ENCODE peak calls at places on chromosome 1, in six cellular contexts. O is heart right ventricle, S is WTC11, N is mammary epithelial cell, Z is A549, A is SK-N-SH. T is an unnamed sample.

GRCh38 chr1:88684482-88685238 is 587 bp downstream of the PKN2 start:
- DNase-seq in O (peak), S (peak), N (peak), Z (peak), A (peak), T (peak)

GRCh38 chr1:176111835-176112234 is 95.3 kb downstream of the COP1 start:
- DNase-seq in O (no peak), S (no peak), N (peak), Z (peak), A (no peak), T (no peak)

GRCh38 chr1:11406845-11407244 is 72.1 kb upstream of the DISP3 start:
- DNase-seq in O (no peak), S (no peak), N (no peak), Z (no peak), A (no peak), T (no peak)

GRCh38 chr1:213231795-213232231 is 180.8 kb downstream of the RPS6KC1 start:
- DNase-seq in O (no peak), S (peak), N (no peak), Z (peak), A (peak), T (no peak)

GRCh38 chr1:193058529-193059281 is 455 bp downstream of the UCHL5 start:
- DNase-seq in O (peak), S (peak), N (peak), Z (peak), A (peak), T (peak)

GRCh38 chr1:21220815-21221214 is 44.1 kb upstream of the EIF4G3 start:
- DNase-seq in O (no peak), S (no peak), N (no peak), Z (no peak), A (peak), T (no peak)

GRCh38 chr1:214078950-214079349 is 91.2 kb downstream of the PROX1 start:
- DNase-seq in O (no peak), S (no peak), N (no peak), Z (no peak), A (no peak), T (no peak)

GRCh38 chr1:185681034-185681633 is 53.1 kb upstream of the HMCN1 start:
- DNase-seq in O (peak), S (no peak), N (peak), Z (peak), A (peak), T (peak)

GRCh38 chr1:203926025-203926540 is 64.7 kb downstream of the SNRPE start:
- DNase-seq in O (no peak), S (no peak), N (peak), Z (peak), A (no peak), T (no peak)

GRCh38 chr1:155177192-155177917 is 3.7 kb downstream of the TRIM46 start:
- DNase-seq in O (no peak), S (no peak), N (no peak), Z (no peak), A (peak), T (no peak)

GRCh38 chr1:211952299-211952698 is 83.1 kb downstream of the INTS7 start:
- DNase-seq in O (no peak), S (no peak), N (no peak), Z (no peak), A (no peak), T (no peak)

GRCh38 chr1:24878775-24879742 is 51.0 kb downstream of the RUNX3 start:
- DNase-seq in O (no peak), S (no peak), N (no peak), Z (no peak), A (no peak), T (no peak)

GRCh38 chr1:161402446-161402845 is 34.8 kb upstream of the CFAP126 start:
- DNase-seq in O (no peak), S (no peak), N (no peak), Z (no peak), A (no peak), T (no peak)

GRCh38 chr1:150963535-150964489 is 10.8 kb downstream of the CERS2 start:
- DNase-seq in O (no peak), S (no peak), N (no peak), Z (no peak), A (no peak), T (no peak)

GRCh38 chr1:64933296-64934070 is 32.9 kb downstream of the JAK1 start:
- DNase-seq in O (peak), S (no peak), N (peak), Z (peak), A (no peak), T (no peak)

GRCh38 chr1:51690285-51690961 is 73.5 kb downstream of the OSBPL9 start:
- DNase-seq in O (no peak), S (no peak), N (peak), Z (peak), A (no peak), T (peak)

GRCh38 chr1:40784141-40784770 is 669 bp downstream of the KCNQ4 start:
- DNase-seq in O (no peak), S (peak), N (no peak), Z (no peak), A (peak), T (no peak)

GRCh38 chr1:230270940-230271325 is 155.2 kb downstream of the PGBD5 start:
- DNase-seq in O (no peak), S (no peak), N (no peak), Z (no peak), A (peak), T (no peak)

GRCh38 chr1:9345471-9345870 is 52.8 kb downstream of the SPSB1 start:
- DNase-seq in O (no peak), S (no peak), N (no peak), Z (no peak), A (no peak), T (no peak)

GRCh38 chr1:216665381-216665780 is 57.8 kb downstream of the ESRRG start:
- DNase-seq in O (no peak), S (no peak), N (peak), Z (no peak), A (no peak), T (no peak)

GRCh38 chr1:91883470-91883869 is 2.5 kb downstream of the TGFBR3 start:
- DNase-seq in O (no peak), S (no peak), N (no peak), Z (peak), A (peak), T (no peak)

GRCh38 chr1:152752225-152752624 is 5.6 kb upstream of the KPRP start:
- DNase-seq in O (no peak), S (no peak), N (peak), Z (peak), A (no peak), T (no peak)

GRCh38 chr1:182631954-182632353 is 27.8 kb upstream of the RGS16 start:
- DNase-seq in O (no peak), S (no peak), N (no peak), Z (no peak), A (no peak), T (no peak)

DNA sequence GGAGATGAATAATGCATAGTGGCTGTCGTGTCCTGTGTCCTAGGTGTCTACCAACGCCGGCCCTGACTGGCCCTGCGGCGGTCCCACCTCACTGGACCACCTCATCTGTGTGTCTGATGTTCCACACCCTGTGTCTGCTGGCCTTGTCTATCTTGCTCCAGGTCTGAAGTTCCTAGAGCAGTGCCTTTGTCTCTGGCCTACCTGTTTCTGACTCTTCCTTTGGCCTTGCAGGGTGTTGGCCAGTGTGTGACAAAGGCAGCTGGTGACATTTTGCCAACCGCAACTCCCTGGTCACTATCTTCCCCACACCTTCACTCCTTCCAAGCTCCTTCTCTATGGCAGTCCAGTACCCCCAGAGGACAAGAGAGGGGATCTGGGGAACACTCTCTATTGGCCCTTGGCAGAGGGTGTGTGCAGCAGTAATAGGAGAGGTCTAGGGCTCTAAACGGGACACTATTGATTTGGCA is 1.4 kb upstream of the AHDC1 start:
- DNase-seq in O (no peak), S (no peak), N (no peak), Z (no peak), A (no peak), T (no peak)
- TF ChIP-seq CTCF in O (no peak), S (no peak), N (no peak), Z (no peak), A (no peak), T (no peak)

GRCh38 chr1:94329986-94330385 is 88.2 kb upstream of the ABCD3 start:
- DNase-seq in O (peak), S (no peak), N (no peak), Z (peak), A (no peak), T (peak)
- TF ChIP-seq CTCF in O (peak), S (no peak), N (peak), Z (peak), A (peak), T (no peak)

DNA sequence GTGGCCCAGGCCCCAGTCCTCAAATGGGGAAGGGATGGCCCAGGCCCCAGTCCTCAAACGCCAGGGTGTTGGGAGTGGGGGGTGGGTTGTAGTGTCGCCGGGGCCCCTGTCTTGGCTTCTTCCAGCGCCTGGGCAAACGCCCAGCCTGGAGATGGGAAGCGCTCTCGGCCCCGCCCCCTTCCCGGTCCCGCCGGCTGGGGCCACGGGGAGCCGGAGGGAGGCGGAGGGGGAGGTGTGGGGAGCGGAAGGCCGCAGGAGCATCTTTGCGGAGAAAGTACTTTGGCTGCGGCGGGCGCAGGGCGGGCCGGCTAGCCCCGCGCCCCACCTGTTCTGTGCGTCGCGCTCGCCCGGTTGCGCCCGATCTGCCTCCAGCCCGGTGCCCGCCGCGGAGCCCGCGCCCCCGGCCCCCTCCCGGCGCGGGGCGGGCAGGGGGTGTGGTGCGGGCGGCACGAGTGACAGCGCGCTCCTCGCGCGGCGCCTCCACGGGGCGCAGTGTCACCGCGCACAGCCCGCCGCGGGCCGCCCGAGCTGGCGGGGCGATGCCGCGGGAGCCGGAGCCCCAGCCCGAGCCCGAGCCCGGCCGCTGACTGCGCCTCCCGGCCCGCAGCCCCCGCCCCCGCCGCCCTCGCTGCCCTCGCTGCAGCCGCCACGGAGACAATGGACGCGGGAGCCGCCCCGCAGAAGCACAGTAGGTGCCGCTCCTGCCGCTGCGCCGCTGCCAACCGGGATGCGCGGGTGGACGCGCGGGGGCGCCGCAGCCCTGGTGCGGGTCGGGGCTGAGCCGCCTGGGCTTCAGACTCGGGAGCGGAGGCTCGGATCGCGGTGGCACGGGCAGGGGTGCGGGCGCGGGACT is 31.1 kb upstream of the PEX10 start:
- DNase-seq in O (no peak), S (peak), N (no peak), Z (no peak), A (peak), T (no peak)
- TF ChIP-seq CTCF in O (peak), S (no peak), N (no peak), Z (peak), A (no peak), T (no peak)

GRCh38 chr1:30876451-30877204 is 31.9 kb downstream of the SDC3 start:
- DNase-seq in O (no peak), S (no peak), N (no peak), Z (no peak), A (no peak), T (no peak)
- TF ChIP-seq CTCF in O (no peak), S (no peak), N (no peak), Z (no peak), A (no peak), T (no peak)

DNA sequence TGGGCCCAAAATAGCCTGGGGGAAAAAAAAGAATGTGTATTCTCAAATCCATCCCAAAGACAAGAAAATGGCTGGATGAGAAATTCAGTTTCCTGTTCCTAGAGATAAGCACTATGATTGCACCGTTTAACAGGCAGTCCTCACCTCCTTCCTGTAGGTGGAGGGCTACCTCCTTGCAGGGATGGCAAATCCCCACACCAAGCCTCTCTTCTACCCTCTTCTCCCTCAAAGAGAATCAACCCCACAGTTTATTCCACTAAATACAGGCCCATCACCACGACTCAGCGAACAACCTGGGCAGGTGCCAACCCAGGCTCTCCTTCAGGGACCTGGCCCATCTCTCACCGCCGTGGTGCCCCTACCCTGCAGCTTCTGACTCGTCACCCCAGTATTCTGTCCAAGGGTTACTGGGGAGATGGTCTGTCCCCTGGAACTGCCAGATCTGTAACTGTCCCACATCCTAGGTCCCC is 3.4 kb upstream of the CHD5 start:
- DNase-seq in O (no peak), S (no peak), N (no peak), Z (peak), A (peak), T (no peak)
- TF ChIP-seq CTCF in O (no peak), S (no peak), N (no peak), Z (no peak), A (peak), T (no peak)

GRCh38 chr1:242209063-242209462 is 210.2 kb upstream of the MAP1LC3C start:
- DNase-seq in O (no peak), S (no peak), N (no peak), Z (no peak), A (no peak), T (no peak)

GRCh38 chr1:242205622-242206489 is 207.0 kb upstream of the MAP1LC3C start:
- DNase-seq in O (no peak), S (no peak), N (peak), Z (no peak), A (no peak), T (no peak)

GRCh38 chr1:242208021-242208420 is 209.1 kb upstream of the MAP1LC3C start:
- DNase-seq in O (no peak), S (no peak), N (peak), Z (no peak), A (no peak), T (no peak)

GRCh38 chr1:242203290-242203689 is 204.4 kb upstream of the MAP1LC3C start:
- DNase-seq in O (no peak), S (no peak), N (no peak), Z (no peak), A (no peak), T (no peak)

DNA sequence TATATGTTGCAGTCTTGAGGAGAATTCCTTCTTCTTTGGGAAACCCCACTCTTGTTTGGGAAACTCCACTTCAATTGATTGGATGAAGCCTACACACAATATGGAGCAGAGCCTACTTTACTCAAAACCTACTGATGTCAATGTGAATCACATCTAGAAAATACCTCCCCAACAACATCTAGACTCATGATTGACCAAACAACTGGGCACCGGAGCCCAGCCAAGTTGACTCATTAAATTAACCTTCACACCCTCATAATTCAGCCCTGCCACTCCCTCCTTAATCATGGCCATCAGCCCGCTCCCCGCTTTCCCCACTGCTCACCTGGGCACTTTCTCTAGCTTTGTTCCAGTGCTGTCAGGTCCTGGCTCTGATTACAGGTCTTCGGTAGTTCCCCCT is 208.1 kb upstream of the MAP1LC3C start:
- DNase-seq in O (no peak), S (no peak), N (peak), Z (no peak), A (no peak), T (peak)
- TF ChIP-seq CTCF in O (no peak), S (no peak), N (no peak), Z (no peak), A (no peak), T (no peak)

DNA sequence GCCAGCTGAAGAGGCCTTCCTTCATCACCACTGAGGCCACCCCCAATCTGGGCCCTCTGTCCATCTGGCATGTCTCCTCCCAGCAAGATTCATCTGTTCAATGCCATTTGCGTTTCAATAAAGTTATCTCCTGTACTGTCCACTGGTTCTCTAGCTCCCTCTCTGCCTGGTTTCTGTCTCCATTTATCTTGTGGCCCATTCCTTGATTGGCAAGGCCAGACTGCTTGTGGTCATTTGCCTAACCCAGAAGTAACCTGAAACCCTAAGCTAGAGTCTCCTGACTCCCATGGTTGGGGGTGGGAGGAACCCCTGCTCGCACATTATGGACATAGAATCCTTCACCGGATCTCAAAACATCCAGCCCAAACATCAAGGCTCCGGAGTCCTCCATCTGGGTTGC is 2.1 kb upstream of the IPO9 start:
- DNase-seq in O (no peak), S (no peak), N (peak), Z (no peak), A (no peak), T (no peak)
- TF ChIP-seq CTCF in O (no peak), S (no peak), N (no peak), Z (no peak), A (peak), T (no peak)

DNA sequence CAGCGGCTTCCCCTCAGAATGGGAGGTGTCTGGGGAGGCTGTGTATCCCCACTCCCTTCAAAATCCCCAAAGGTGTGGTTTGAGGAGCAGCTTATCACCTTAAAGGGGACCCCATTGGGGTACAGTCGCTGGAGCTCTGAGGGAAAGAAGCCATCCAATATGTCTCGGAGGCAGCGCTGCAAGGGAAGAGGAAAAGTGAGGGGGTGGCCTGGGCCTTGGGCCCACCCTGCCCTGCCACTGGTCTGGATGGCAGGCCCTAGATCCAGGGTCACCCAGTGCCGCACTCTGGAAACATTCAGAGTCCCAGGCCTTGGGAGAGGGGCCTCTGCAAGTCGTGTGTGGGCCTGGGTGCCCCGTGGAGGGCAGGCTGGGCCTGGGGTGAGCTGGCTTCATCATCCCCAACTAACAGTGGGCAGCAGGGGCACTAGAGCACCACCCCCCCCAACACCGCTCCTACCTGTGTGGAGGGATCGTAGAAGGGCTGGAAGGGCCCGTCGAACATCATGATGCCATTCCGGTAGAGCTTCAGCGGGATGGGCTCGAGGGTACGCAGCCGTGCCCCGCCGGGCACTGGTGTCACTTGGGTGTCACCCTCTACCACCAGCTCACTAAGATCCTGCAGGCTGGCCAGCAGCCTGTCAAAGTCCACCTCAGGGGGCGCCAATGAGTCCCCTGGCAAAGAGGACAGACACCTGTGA is 5.6 kb downstream of the SH3BGRL3 start:
- DNase-seq in O (no peak), S (peak), N (no peak), Z (peak), A (peak), T (peak)
- TF ChIP-seq CTCF in O (peak), S (peak), N (peak), Z (peak), A (peak), T (no peak)

GRCh38 chr1:13825033-13825432 is 125.0 kb downstream of the PRDM2 start:
- DNase-seq in O (no peak), S (no peak), N (no peak), Z (no peak), A (peak), T (no peak)
- TF ChIP-seq CTCF in O (peak), S (no peak), N (no peak), Z (no peak), A (peak), T (no peak)

GRCh38 chr1:43842099-43842498 is 91.5 kb upstream of the ARTN start:
- DNase-seq in O (no peak), S (no peak), N (no peak), Z (no peak), A (no peak), T (no peak)
- TF ChIP-seq CTCF in O (no peak), S (no peak), N (no peak), Z (no peak), A (no peak), T (no peak)